ENCODE peak calls at places on chromosomes 7 and 10, in eight cellular contexts. One of them, this sample, is unnamed.

GRCh38 chr10:9302142-9302746 is 1247.8 kb downstream of the GATA3 start:
- DNase-seq in PC-3: peak
- DNase-seq in HAP-1: peak
- DNase-seq in neuronal stem cell: peak
- DNase-seq in AG09309: peak
- DNase-seq in sigmoid colon: no peak
- DNase-seq in right atrium auricular region: no peak
- DNase-seq in IMR-90: peak
- DNase-seq in this sample: peak

GRCh38 chr7:32489788-32490126 is 423 bp downstream of the LSM5 start:
- DNase-seq in PC-3: no peak
- DNase-seq in HAP-1: no peak
- DNase-seq in neuronal stem cell: no peak
- DNase-seq in AG09309: no peak
- DNase-seq in sigmoid colon: no peak
- DNase-seq in right atrium auricular region: no peak
- DNase-seq in IMR-90: no peak
- DNase-seq in this sample: no peak

GRCh38 chr10:131492211-131492610 is 180.7 kb upstream of the TCERG1L start:
- DNase-seq in PC-3: no peak
- DNase-seq in HAP-1: no peak
- DNase-seq in neuronal stem cell: no peak
- DNase-seq in AG09309: no peak
- DNase-seq in sigmoid colon: no peak
- DNase-seq in right atrium auricular region: no peak
- DNase-seq in IMR-90: no peak
- DNase-seq in this sample: no peak

GRCh38 chr10:117684673-117685211 is 142.2 kb downstream of the EMX2 start:
- DNase-seq in PC-3: peak
- DNase-seq in HAP-1: peak
- DNase-seq in neuronal stem cell: no peak
- DNase-seq in AG09309: no peak
- DNase-seq in sigmoid colon: no peak
- DNase-seq in right atrium auricular region: peak
- DNase-seq in IMR-90: no peak
- DNase-seq in this sample: peak

GRCh38 chr10:70135046-70135445 is 2.4 kb upstream of the AIFM2 start:
- DNase-seq in PC-3: no peak
- DNase-seq in HAP-1: no peak
- DNase-seq in neuronal stem cell: no peak
- DNase-seq in AG09309: no peak
- DNase-seq in sigmoid colon: peak
- DNase-seq in right atrium auricular region: no peak
- DNase-seq in IMR-90: no peak
- DNase-seq in this sample: no peak

GRCh38 chr10:117675516-117675915 is 133.0 kb downstream of the EMX2 start:
- DNase-seq in PC-3: no peak
- DNase-seq in HAP-1: no peak
- DNase-seq in neuronal stem cell: peak
- DNase-seq in AG09309: no peak
- DNase-seq in sigmoid colon: no peak
- DNase-seq in right atrium auricular region: no peak
- DNase-seq in IMR-90: no peak
- DNase-seq in this sample: no peak

GRCh38 chr10:30581779-30582380 is 47.7 kb downstream of the LYZL2 start:
- DNase-seq in PC-3: peak
- DNase-seq in HAP-1: peak
- DNase-seq in neuronal stem cell: peak
- DNase-seq in AG09309: no peak
- DNase-seq in sigmoid colon: no peak
- DNase-seq in right atrium auricular region: no peak
- DNase-seq in IMR-90: peak
- DNase-seq in this sample: peak

GRCh38 chr10:105844653-105845052 is 1203.6 kb downstream of the SORCS3 start:
- DNase-seq in PC-3: no peak
- DNase-seq in HAP-1: no peak
- DNase-seq in neuronal stem cell: no peak
- DNase-seq in AG09309: no peak
- DNase-seq in sigmoid colon: no peak
- DNase-seq in right atrium auricular region: no peak
- DNase-seq in IMR-90: no peak
- DNase-seq in this sample: no peak

DNA sequence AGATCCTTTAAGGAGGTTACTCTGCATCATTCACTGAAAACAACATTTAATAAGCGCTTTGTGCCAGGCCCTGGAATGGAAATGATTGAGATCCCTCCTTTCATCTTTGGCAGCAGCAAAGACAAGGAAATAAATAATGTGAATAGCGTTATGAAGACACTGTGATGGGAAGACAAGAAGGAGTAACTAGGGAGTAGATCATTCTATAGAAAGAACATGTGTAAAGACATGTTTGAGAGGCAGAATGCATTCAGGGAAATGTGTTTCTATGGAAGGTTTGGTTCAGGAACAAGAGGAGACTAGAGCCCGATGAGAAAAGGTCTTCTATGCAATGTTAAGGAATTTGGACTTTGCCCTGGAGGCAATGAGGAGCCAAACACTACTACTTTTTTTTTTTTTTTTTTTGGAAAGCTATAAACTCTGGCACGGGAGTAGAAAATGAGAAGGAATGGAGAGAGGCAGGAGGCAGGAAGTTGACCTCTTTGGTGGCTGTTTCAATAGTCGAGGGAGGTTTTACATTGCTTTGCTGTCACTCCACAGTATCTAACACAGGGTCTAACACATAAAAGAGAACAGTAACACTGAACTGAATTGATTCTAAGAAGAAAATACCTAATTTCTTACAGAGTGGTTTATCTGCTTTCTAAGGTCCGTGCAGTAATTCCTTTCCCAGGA is 44.9 kb downstream of the SMURF1 start:
- DNase-seq in PC-3: peak
- DNase-seq in HAP-1: peak
- DNase-seq in neuronal stem cell: no peak
- DNase-seq in AG09309: no peak
- DNase-seq in sigmoid colon: no peak
- DNase-seq in right atrium auricular region: no peak
- DNase-seq in IMR-90: no peak
- DNase-seq in this sample: peak
- H3K4me3 ChIP-seq in PC-3: no peak
- H3K4me3 ChIP-seq in HAP-1: no peak
- H3K4me3 ChIP-seq in neuronal stem cell: no peak
- H3K4me3 ChIP-seq in AG09309: no peak
- H3K4me3 ChIP-seq in sigmoid colon: no peak
- H3K4me3 ChIP-seq in right atrium auricular region: no peak
- H3K4me3 ChIP-seq in IMR-90: no peak
- H3K4me3 ChIP-seq in this sample: no peak

GRCh38 chr10:104642311-104643022 is 1.4 kb downstream of the SORCS3 start:
- DNase-seq in PC-3: no peak
- DNase-seq in HAP-1: peak
- DNase-seq in neuronal stem cell: peak
- DNase-seq in AG09309: no peak
- DNase-seq in sigmoid colon: no peak
- DNase-seq in right atrium auricular region: peak
- DNase-seq in IMR-90: no peak
- DNase-seq in this sample: peak
- H3K4me3 ChIP-seq in PC-3: no peak
- H3K4me3 ChIP-seq in HAP-1: no peak
- H3K4me3 ChIP-seq in neuronal stem cell: no peak
- H3K4me3 ChIP-seq in AG09309: peak
- H3K4me3 ChIP-seq in sigmoid colon: peak
- H3K4me3 ChIP-seq in right atrium auricular region: no peak
- H3K4me3 ChIP-seq in IMR-90: no peak
- H3K4me3 ChIP-seq in this sample: no peak

GRCh38 chr7:1122832-1123501 is 35.1 kb downstream of the GPER1 start:
- DNase-seq in PC-3: no peak
- DNase-seq in HAP-1: no peak
- DNase-seq in neuronal stem cell: no peak
- DNase-seq in AG09309: no peak
- DNase-seq in sigmoid colon: no peak
- DNase-seq in right atrium auricular region: no peak
- DNase-seq in IMR-90: no peak
- DNase-seq in this sample: no peak
- H3K4me3 ChIP-seq in PC-3: no peak
- H3K4me3 ChIP-seq in HAP-1: no peak
- H3K4me3 ChIP-seq in neuronal stem cell: no peak
- H3K4me3 ChIP-seq in AG09309: no peak
- H3K4me3 ChIP-seq in sigmoid colon: no peak
- H3K4me3 ChIP-seq in right atrium auricular region: no peak
- H3K4me3 ChIP-seq in IMR-90: no peak
- H3K4me3 ChIP-seq in this sample: no peak

DNA sequence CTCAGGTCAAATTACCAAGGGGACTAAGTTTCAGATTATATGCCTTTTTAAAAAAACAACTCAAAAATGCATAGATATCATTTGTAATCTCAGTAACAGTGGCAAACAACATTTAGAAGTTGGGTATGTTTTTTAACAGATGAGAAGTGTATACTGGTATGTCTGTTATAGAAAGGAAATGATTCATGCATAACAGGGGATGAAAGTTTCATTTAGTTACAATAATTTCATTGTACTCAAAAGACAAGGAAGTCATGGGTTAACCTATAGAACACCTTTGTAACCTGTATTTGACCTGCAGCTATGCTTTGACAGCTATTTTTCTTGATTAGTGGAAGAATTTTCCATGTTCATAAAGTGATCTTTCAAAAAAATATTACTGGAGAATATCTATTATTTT is 35.4 kb upstream of the FAM133B start:
- DNase-seq in PC-3: peak
- DNase-seq in HAP-1: no peak
- DNase-seq in neuronal stem cell: no peak
- DNase-seq in AG09309: no peak
- DNase-seq in sigmoid colon: no peak
- DNase-seq in right atrium auricular region: no peak
- DNase-seq in IMR-90: peak
- DNase-seq in this sample: peak
- H3K4me3 ChIP-seq in PC-3: no peak
- H3K4me3 ChIP-seq in HAP-1: no peak
- H3K4me3 ChIP-seq in neuronal stem cell: no peak
- H3K4me3 ChIP-seq in AG09309: no peak
- H3K4me3 ChIP-seq in sigmoid colon: no peak
- H3K4me3 ChIP-seq in right atrium auricular region: no peak
- H3K4me3 ChIP-seq in IMR-90: no peak
- H3K4me3 ChIP-seq in this sample: no peak

DNA sequence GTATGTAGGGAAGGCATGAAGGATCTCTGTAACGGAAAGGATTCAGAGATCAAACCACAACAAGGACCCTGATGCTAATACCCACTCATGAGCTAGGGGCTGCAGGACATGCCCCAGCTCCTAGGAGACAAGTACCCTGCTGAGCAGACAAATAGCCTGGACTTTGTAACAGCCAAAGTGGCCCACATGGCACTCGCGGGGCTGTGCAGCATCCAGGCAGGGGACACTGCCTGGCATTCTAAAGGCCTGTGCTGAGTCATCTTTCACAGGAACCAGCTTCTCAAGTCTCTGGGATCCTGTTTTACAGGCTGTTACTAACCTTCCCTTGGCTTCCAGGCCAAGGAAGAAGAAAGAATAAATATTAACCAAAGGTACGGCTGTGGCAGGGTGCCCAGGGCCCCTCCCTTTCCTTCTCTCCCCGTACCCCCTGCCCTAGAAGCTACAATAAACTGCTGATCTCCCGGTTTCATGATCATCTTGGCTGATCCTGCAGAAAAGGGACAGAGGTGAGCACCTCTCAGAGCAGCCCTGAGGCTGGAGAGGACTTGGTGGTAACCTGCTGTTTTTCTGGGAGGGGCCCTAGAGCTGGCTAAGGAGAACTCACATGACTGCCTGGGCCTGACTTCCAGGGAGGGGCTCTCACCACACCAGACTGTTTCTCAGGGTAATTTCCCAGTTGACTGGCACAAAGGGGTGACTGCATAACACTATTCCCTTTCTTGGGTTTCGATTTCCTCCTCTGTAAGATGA is 4.2 kb upstream of the RPEL1 start:
- DNase-seq in PC-3: peak
- DNase-seq in HAP-1: no peak
- DNase-seq in neuronal stem cell: no peak
- DNase-seq in AG09309: no peak
- DNase-seq in sigmoid colon: no peak
- DNase-seq in right atrium auricular region: no peak
- DNase-seq in IMR-90: peak
- DNase-seq in this sample: peak
- H3K4me3 ChIP-seq in PC-3: peak
- H3K4me3 ChIP-seq in HAP-1: no peak
- H3K4me3 ChIP-seq in neuronal stem cell: no peak
- H3K4me3 ChIP-seq in AG09309: no peak
- H3K4me3 ChIP-seq in sigmoid colon: no peak
- H3K4me3 ChIP-seq in right atrium auricular region: no peak
- H3K4me3 ChIP-seq in IMR-90: no peak
- H3K4me3 ChIP-seq in this sample: peak

DNA sequence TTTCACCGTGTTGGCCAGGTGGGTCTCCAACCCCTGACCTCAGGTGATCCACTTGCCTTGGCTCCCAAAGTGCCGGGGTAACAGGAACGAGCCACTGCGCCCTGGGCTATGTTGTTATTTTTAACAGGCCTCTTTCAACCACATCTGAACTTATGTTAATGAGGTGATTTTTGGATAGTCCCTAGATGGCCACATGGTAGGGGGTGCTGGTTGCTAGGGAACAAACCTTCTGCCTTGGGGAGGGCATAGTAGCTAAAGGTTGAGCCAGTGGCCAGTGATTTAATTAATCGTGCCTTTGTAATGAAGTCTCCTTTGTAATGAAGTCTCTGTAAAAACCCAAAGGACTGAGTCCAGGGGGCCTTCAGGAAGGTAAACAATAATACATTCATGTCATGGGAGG is 9.1 kb downstream of the COMTD1 start:
- DNase-seq in PC-3: no peak
- DNase-seq in HAP-1: peak
- DNase-seq in neuronal stem cell: peak
- DNase-seq in AG09309: no peak
- DNase-seq in sigmoid colon: peak
- DNase-seq in right atrium auricular region: no peak
- DNase-seq in IMR-90: no peak
- DNase-seq in this sample: no peak
- H3K4me3 ChIP-seq in PC-3: no peak
- H3K4me3 ChIP-seq in HAP-1: no peak
- H3K4me3 ChIP-seq in neuronal stem cell: no peak
- H3K4me3 ChIP-seq in AG09309: no peak
- H3K4me3 ChIP-seq in sigmoid colon: no peak
- H3K4me3 ChIP-seq in right atrium auricular region: no peak
- H3K4me3 ChIP-seq in IMR-90: no peak
- H3K4me3 ChIP-seq in this sample: no peak

GRCh38 chr10:133334495-133335237 is 2.0 kb downstream of the CALY start:
- DNase-seq in PC-3: no peak
- DNase-seq in HAP-1: no peak
- DNase-seq in neuronal stem cell: no peak
- DNase-seq in AG09309: no peak
- DNase-seq in sigmoid colon: no peak
- DNase-seq in right atrium auricular region: no peak
- DNase-seq in IMR-90: no peak
- DNase-seq in this sample: no peak
- H3K4me3 ChIP-seq in PC-3: no peak
- H3K4me3 ChIP-seq in HAP-1: no peak
- H3K4me3 ChIP-seq in neuronal stem cell: peak
- H3K4me3 ChIP-seq in AG09309: peak
- H3K4me3 ChIP-seq in sigmoid colon: peak
- H3K4me3 ChIP-seq in right atrium auricular region: peak
- H3K4me3 ChIP-seq in IMR-90: peak
- H3K4me3 ChIP-seq in this sample: no peak

GRCh38 chr10:59360605-59361515 is 1.5 kb downstream of the FAM13C start:
- DNase-seq in PC-3: no peak
- DNase-seq in HAP-1: no peak
- DNase-seq in neuronal stem cell: no peak
- DNase-seq in AG09309: no peak
- DNase-seq in sigmoid colon: no peak
- DNase-seq in right atrium auricular region: no peak
- DNase-seq in IMR-90: no peak
- DNase-seq in this sample: no peak
- H3K4me3 ChIP-seq in PC-3: no peak
- H3K4me3 ChIP-seq in HAP-1: no peak
- H3K4me3 ChIP-seq in neuronal stem cell: no peak
- H3K4me3 ChIP-seq in AG09309: no peak
- H3K4me3 ChIP-seq in sigmoid colon: peak
- H3K4me3 ChIP-seq in right atrium auricular region: no peak
- H3K4me3 ChIP-seq in IMR-90: no peak
- H3K4me3 ChIP-seq in this sample: no peak

This sample was measured in epithelial cell of esophagus.